ENCODE peak calls at places on chromosomes 11 and 22, in seven cellular contexts. One of them, this sample, is unnamed.

GRCh38 chr11:88402192-88402715 is 64.7 kb upstream of the CTSC start:
- DNase-seq in IMR-90: peak
- DNase-seq in neuronal stem cell: peak
- DNase-seq in mesendoderm: no peak
- DNase-seq in mesenchymal stem cell: peak
- DNase-seq in H1: no peak
- DNase-seq in trophoblast cell: peak
- DNase-seq in this sample: no peak

GRCh38 chr11:34603129-34604001 is 17.5 kb upstream of the EHF start:
- DNase-seq in IMR-90: no peak
- DNase-seq in neuronal stem cell: no peak
- DNase-seq in mesendoderm: no peak
- DNase-seq in mesenchymal stem cell: no peak
- DNase-seq in H1: no peak
- DNase-seq in trophoblast cell: no peak
- DNase-seq in this sample: no peak

GRCh38 chr22:19959043-19959586 is 17.5 kb upstream of the TXNRD2 start:
- DNase-seq in IMR-90: peak
- DNase-seq in neuronal stem cell: peak
- DNase-seq in mesendoderm: peak
- DNase-seq in mesenchymal stem cell: peak
- DNase-seq in H1: peak
- DNase-seq in trophoblast cell: peak
- DNase-seq in this sample: peak

GRCh38 chr22:22920910-22921550 is 33.4 kb downstream of the IGLL5 start:
- DNase-seq in IMR-90: no peak
- DNase-seq in neuronal stem cell: no peak
- DNase-seq in mesendoderm: no peak
- DNase-seq in mesenchymal stem cell: no peak
- DNase-seq in H1: no peak
- DNase-seq in trophoblast cell: no peak
- DNase-seq in this sample: no peak

GRCh38 chr11:28738549-28738948 is 630.4 kb downstream of the METTL15 start:
- DNase-seq in IMR-90: peak
- DNase-seq in neuronal stem cell: no peak
- DNase-seq in mesendoderm: no peak
- DNase-seq in mesenchymal stem cell: peak
- DNase-seq in H1: no peak
- DNase-seq in trophoblast cell: peak
- DNase-seq in this sample: no peak

GRCh38 chr22:43796567-43796966 is 15.5 kb downstream of the EFCAB6 start:
- DNase-seq in IMR-90: peak
- DNase-seq in neuronal stem cell: peak
- DNase-seq in mesendoderm: peak
- DNase-seq in mesenchymal stem cell: peak
- DNase-seq in H1: no peak
- DNase-seq in trophoblast cell: peak
- DNase-seq in this sample: no peak

GRCh38 chr22:35383679-35384071 is 2.8 kb downstream of the HMOX1 start:
- DNase-seq in IMR-90: no peak
- DNase-seq in neuronal stem cell: no peak
- DNase-seq in mesendoderm: no peak
- DNase-seq in mesenchymal stem cell: no peak
- DNase-seq in H1: no peak
- DNase-seq in trophoblast cell: no peak
- DNase-seq in this sample: no peak

GRCh38 chr22:19592464-19592863 is 68.3 kb upstream of the CLDN5 start:
- DNase-seq in IMR-90: no peak
- DNase-seq in neuronal stem cell: no peak
- DNase-seq in mesendoderm: no peak
- DNase-seq in mesenchymal stem cell: no peak
- DNase-seq in H1: no peak
- DNase-seq in trophoblast cell: no peak
- DNase-seq in this sample: no peak

GRCh38 chr11:116596346-116597260 is 176.2 kb downstream of the BUD13 start:
- DNase-seq in IMR-90: no peak
- DNase-seq in neuronal stem cell: no peak
- DNase-seq in mesendoderm: no peak
- DNase-seq in mesenchymal stem cell: no peak
- DNase-seq in H1: no peak
- DNase-seq in trophoblast cell: no peak
- DNase-seq in this sample: no peak

GRCh38 chr11:121347805-121348204 is 55.2 kb downstream of the SC5D start:
- DNase-seq in IMR-90: no peak
- DNase-seq in neuronal stem cell: no peak
- DNase-seq in mesendoderm: peak
- DNase-seq in mesenchymal stem cell: no peak
- DNase-seq in H1: no peak
- DNase-seq in trophoblast cell: no peak
- DNase-seq in this sample: no peak

GRCh38 chr11:3745161-3745560 is 52.2 kb downstream of the NUP98 start:
- DNase-seq in IMR-90: no peak
- DNase-seq in neuronal stem cell: no peak
- DNase-seq in mesendoderm: no peak
- DNase-seq in mesenchymal stem cell: no peak
- DNase-seq in H1: no peak
- DNase-seq in trophoblast cell: peak
- DNase-seq in this sample: no peak

GRCh38 chr11:62388999-62389398 is 29.8 kb upstream of the SCGB1A1 start:
- DNase-seq in IMR-90: no peak
- DNase-seq in neuronal stem cell: no peak
- DNase-seq in mesendoderm: no peak
- DNase-seq in mesenchymal stem cell: no peak
- DNase-seq in H1: no peak
- DNase-seq in trophoblast cell: no peak
- DNase-seq in this sample: no peak

GRCh38 chr11:15944460-15944859 is 411.9 kb downstream of the SOX6 start:
- DNase-seq in IMR-90: peak
- DNase-seq in neuronal stem cell: no peak
- DNase-seq in mesendoderm: no peak
- DNase-seq in mesenchymal stem cell: no peak
- DNase-seq in H1: peak
- DNase-seq in trophoblast cell: no peak
- DNase-seq in this sample: peak

GRCh38 chr11:103202048-103202651 is 92.9 kb downstream of the DYNC2H1 start:
- DNase-seq in IMR-90: peak
- DNase-seq in neuronal stem cell: peak
- DNase-seq in mesendoderm: peak
- DNase-seq in mesenchymal stem cell: peak
- DNase-seq in H1: no peak
- DNase-seq in trophoblast cell: peak
- DNase-seq in this sample: no peak

GRCh38 chr11:111059726-111060125 is 185.8 kb upstream of the POU2AF2 start:
- DNase-seq in IMR-90: peak
- DNase-seq in neuronal stem cell: no peak
- DNase-seq in mesendoderm: no peak
- DNase-seq in mesenchymal stem cell: no peak
- DNase-seq in H1: no peak
- DNase-seq in trophoblast cell: peak
- DNase-seq in this sample: no peak

GRCh38 chr11:122784325-122785155 is 53.8 kb upstream of the CRTAM start:
- DNase-seq in IMR-90: peak
- DNase-seq in neuronal stem cell: no peak
- DNase-seq in mesendoderm: peak
- DNase-seq in mesenchymal stem cell: peak
- DNase-seq in H1: no peak
- DNase-seq in trophoblast cell: peak
- DNase-seq in this sample: no peak

GRCh38 chr22:38707346-38707745 is 1.6 kb downstream of the GTPBP1 start:
- DNase-seq in IMR-90: peak
- DNase-seq in neuronal stem cell: no peak
- DNase-seq in mesendoderm: peak
- DNase-seq in mesenchymal stem cell: peak
- DNase-seq in H1: no peak
- DNase-seq in trophoblast cell: peak
- DNase-seq in this sample: no peak

GRCh38 chr11:45997599-45997998 is 75.1 kb downstream of the LARGE2 start:
- DNase-seq in IMR-90: no peak
- DNase-seq in neuronal stem cell: no peak
- DNase-seq in mesendoderm: peak
- DNase-seq in mesenchymal stem cell: no peak
- DNase-seq in H1: no peak
- DNase-seq in trophoblast cell: peak
- DNase-seq in this sample: no peak

GRCh38 chr11:65615950-65616574 is 486 bp downstream of the PCNX3 start:
- DNase-seq in IMR-90: no peak
- DNase-seq in neuronal stem cell: no peak
- DNase-seq in mesendoderm: peak
- DNase-seq in mesenchymal stem cell: no peak
- DNase-seq in H1: no peak
- DNase-seq in trophoblast cell: peak
- DNase-seq in this sample: no peak

DNA sequence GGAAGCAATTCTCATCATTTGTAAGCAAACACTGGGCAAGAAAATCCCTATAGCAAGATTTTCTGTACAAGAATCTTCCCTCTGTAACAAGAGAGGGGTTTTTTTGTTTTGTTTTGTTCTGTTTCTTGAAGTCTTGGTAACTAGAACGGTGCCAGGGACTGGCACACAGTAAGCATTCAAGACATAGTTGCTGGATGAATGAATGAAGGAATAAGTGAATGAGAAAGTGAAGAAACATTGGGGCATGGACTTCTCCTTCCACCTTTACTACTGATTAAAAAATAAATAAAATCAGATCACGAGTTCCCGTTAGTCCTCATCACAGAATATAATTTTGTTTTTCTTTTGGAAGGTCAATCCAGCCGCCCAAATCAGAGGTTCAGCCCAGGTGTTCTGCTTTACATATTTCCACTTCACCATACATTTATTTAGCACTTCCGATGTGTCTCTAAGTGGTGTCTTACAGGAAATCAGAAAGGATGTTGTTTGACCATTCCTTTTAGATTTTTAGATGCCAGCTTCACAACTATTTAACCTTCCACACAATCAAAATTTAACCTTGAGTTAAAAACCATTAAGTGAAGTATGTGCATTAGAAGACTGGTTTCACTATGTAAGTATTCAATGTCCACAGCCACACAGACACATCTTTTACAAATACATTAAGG is 281.2 kb downstream of the CADM1 start:
- DNase-seq in IMR-90: no peak
- DNase-seq in neuronal stem cell: no peak
- DNase-seq in mesendoderm: no peak
- DNase-seq in mesenchymal stem cell: no peak
- DNase-seq in H1: no peak
- DNase-seq in trophoblast cell: no peak
- DNase-seq in this sample: no peak
- H2AK5ac ChIP-seq in IMR-90: peak
- H2AK5ac ChIP-seq in neuronal stem cell: no peak
- H2AK5ac ChIP-seq in mesendoderm: no peak
- H2AK5ac ChIP-seq in mesenchymal stem cell: peak
- H2AK5ac ChIP-seq in H1: no peak
- H2AK5ac ChIP-seq in trophoblast cell: no peak
- H2AK5ac ChIP-seq in this sample: no peak

GRCh38 chr11:75626692-75627536 is 41.9 kb downstream of the MAP6 start:
- DNase-seq in IMR-90: peak
- DNase-seq in neuronal stem cell: no peak
- DNase-seq in mesendoderm: no peak
- DNase-seq in mesenchymal stem cell: peak
- DNase-seq in H1: no peak
- DNase-seq in trophoblast cell: no peak
- DNase-seq in this sample: no peak
- H2BK5ac ChIP-seq in IMR-90: peak
- H2BK5ac ChIP-seq in neuronal stem cell: no peak
- H2BK5ac ChIP-seq in mesendoderm: no peak
- H2BK5ac ChIP-seq in mesenchymal stem cell: no peak
- H2BK5ac ChIP-seq in H1: no peak
- H2BK5ac ChIP-seq in trophoblast cell: no peak
- H2BK5ac ChIP-seq in this sample: no peak

GRCh38 chr22:39983346-39983745 is 11.4 kb upstream of the FAM83F start:
- DNase-seq in IMR-90: no peak
- DNase-seq in neuronal stem cell: no peak
- DNase-seq in mesendoderm: no peak
- DNase-seq in mesenchymal stem cell: no peak
- DNase-seq in H1: no peak
- DNase-seq in trophoblast cell: no peak
- DNase-seq in this sample: no peak

GRCh38 chr22:39988386-39989114 is 6.2 kb upstream of the FAM83F start:
- DNase-seq in IMR-90: no peak
- DNase-seq in neuronal stem cell: no peak
- DNase-seq in mesendoderm: no peak
- DNase-seq in mesenchymal stem cell: no peak
- DNase-seq in H1: no peak
- DNase-seq in trophoblast cell: no peak
- DNase-seq in this sample: no peak

GRCh38 chr22:39985383-39986045 is 9.2 kb upstream of the FAM83F start:
- DNase-seq in IMR-90: no peak
- DNase-seq in neuronal stem cell: no peak
- DNase-seq in mesendoderm: no peak
- DNase-seq in mesenchymal stem cell: no peak
- DNase-seq in H1: no peak
- DNase-seq in trophoblast cell: no peak
- DNase-seq in this sample: no peak

GRCh38 chr22:39984006-39984405 is 10.7 kb upstream of the FAM83F start:
- DNase-seq in IMR-90: peak
- DNase-seq in neuronal stem cell: no peak
- DNase-seq in mesendoderm: no peak
- DNase-seq in mesenchymal stem cell: peak
- DNase-seq in H1: no peak
- DNase-seq in trophoblast cell: no peak
- DNase-seq in this sample: no peak

DNA sequence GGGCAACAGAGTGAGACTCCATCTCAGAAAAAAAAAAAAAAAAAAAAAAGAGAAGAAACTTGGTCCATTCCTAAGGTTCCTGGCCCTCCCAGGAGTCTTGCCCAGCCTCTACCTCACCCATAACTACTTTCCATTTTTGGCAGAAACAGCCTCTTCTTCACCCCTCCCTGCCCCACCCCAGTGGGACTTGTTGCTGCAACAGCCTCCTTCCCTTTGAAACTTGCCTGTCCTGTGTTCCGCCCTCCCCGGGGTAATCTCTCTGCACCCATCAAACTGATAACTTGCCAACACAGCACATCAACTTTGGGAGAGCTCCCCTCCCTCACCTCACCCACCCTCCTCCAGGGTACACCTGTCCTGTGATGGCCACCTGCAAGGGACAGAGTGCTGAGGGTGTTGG is 10.0 kb upstream of the FAM83F start:
- DNase-seq in IMR-90: no peak
- DNase-seq in neuronal stem cell: no peak
- DNase-seq in mesendoderm: no peak
- DNase-seq in mesenchymal stem cell: no peak
- DNase-seq in H1: no peak
- DNase-seq in trophoblast cell: no peak
- DNase-seq in this sample: no peak
- H2AK5ac ChIP-seq in IMR-90: no peak
- H2AK5ac ChIP-seq in neuronal stem cell: no peak
- H2AK5ac ChIP-seq in mesendoderm: no peak
- H2AK5ac ChIP-seq in mesenchymal stem cell: no peak
- H2AK5ac ChIP-seq in H1: no peak
- H2AK5ac ChIP-seq in trophoblast cell: no peak
- H2AK5ac ChIP-seq in this sample: no peak

DNA sequence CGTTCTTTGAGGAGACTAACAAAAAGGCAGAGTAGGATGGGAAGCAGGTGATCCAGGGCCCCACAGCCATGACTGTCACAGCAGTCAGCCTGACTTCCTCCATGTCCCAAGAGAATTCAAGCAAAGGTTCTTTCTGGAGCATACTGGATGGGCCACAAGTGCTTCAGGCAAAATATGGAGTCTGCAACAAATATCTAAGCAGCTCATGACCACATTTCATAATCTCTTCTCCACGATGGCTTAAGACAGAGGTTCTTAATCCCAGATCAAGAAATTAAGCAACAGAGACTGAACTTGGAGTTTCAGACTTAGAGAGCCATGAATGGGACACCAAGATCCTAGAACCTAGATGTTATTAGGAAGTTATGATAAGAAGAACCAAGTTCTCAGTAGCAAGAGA is 31.6 kb downstream of the GUCY1A2 start:
- DNase-seq in IMR-90: no peak
- DNase-seq in neuronal stem cell: no peak
- DNase-seq in mesendoderm: no peak
- DNase-seq in mesenchymal stem cell: no peak
- DNase-seq in H1: no peak
- DNase-seq in trophoblast cell: no peak
- DNase-seq in this sample: no peak
- H2BK5ac ChIP-seq in IMR-90: no peak
- H2BK5ac ChIP-seq in neuronal stem cell: no peak
- H2BK5ac ChIP-seq in mesendoderm: no peak
- H2BK5ac ChIP-seq in mesenchymal stem cell: no peak
- H2BK5ac ChIP-seq in H1: no peak
- H2BK5ac ChIP-seq in trophoblast cell: no peak
- H2BK5ac ChIP-seq in this sample: no peak

This sample was measured in H9.